ENCODE peak calls at places on chromosomes 13 and 19, in four cellular contexts. X, A, L and B are unnamed samples.
A peak's percentile ranks its signal among the peaks of the same experiment; 100 is the strongest.

GRCh38 chr19:45779231-45780145 is 2.8 kb downstream of the DMPK start:
- DNase-seq in X (peak; percentile 91), L (peak; percentile 100), A (peak; percentile 89), B (peak; percentile 96)

GRCh38 chr19:15294591-15294990 is 37.7 kb downstream of the BRD4 start:
- DNase-seq in X (no peak), L (no peak), A (no peak), B (no peak)

GRCh38 chr19:34244611-34245299 is 9.6 kb upstream of the GARRE1 start:
- DNase-seq in L (no peak), A (no peak), X (no peak), B (no peak)

GRCh38 chr19:48858984-48859710 is 9.3 kb downstream of the PLEKHA4 start:
- DNase-seq in X (no peak), L (peak; percentile 68), A (no peak), B (peak; percentile 90)

GRCh38 chr13:33318037-33318436 is 32.5 kb upstream of the STARD13 start:
- DNase-seq in X (no peak), L (no peak), A (no peak), B (no peak)

GRCh38 chr13:52067237-52067636 is 42.7 kb downstream of the UTP14C start:
- DNase-seq in L (no peak), X (no peak), A (no peak), B (peak; percentile 3)

GRCh38 chr19:13234518-13234917 is 84.3 kb downstream of the IER2 start:
- DNase-seq in X (no peak), A (peak; percentile 76), L (peak; percentile 87), B (peak; percentile 87)

GRCh38 chr13:20160346-20161274 is at the start of gene GJA3:
- DNase-seq in L (peak; percentile 85), A (no peak), X (no peak), B (peak; percentile 71)

GRCh38 chr19:45798995-45799517 is 6.4 kb upstream of the DMWD start:
- DNase-seq in X (peak; percentile 45), A (peak; percentile 86), L (peak; percentile 89), B (peak; percentile 69)

GRCh38 chr19:33404506-33404905 is 31.0 kb downstream of the CEBPG start:
- DNase-seq in A (no peak), X (no peak), L (no peak), B (no peak)

GRCh38 chr19:18029617-18030338 is 21.8 kb downstream of the ARRDC2 start:
- DNase-seq in L (no peak), A (no peak), X (no peak), B (peak; percentile 15)

GRCh38 chr19:11510444-11510843 is 4.8 kb upstream of the ZNF653 start:
- DNase-seq in X (no peak), A (no peak), L (no peak), B (no peak)

GRCh38 chr19:54129617-54129996 is 8.0 kb upstream of the CNOT3 start:
- DNase-seq in L (no peak), X (no peak), A (no peak), B (no peak)

GRCh38 chr19:42132030-42132628 is at the start of gene POU2F2:
- DNase-seq in A (no peak), X (no peak), L (peak; percentile 71), B (peak; percentile 95)

GRCh38 chr19:15195987-15196682 is 4.7 kb downstream of the NOTCH3 start:
- DNase-seq in A (peak; percentile 79), L (peak; percentile 98), X (no peak), B (peak; percentile 28)

DNA sequence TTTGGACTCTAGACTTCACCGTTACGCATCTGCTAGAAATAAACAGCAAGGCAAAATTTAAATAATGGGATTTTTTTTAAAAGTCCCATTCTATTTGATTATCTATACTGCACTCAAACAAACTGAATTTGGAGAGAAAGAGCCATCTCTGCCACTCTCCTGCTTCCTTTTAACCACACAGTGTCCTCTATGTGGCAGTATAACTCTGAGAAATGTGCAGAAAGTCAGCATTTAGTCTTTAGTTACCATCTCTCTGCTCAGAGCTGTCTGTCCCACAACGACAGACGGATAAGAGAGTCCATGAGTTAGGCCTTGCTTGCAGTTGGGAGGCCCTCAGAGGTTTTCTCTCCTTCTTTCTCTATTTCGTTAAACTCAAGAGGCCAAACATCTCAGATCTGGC is 21.2 kb downstream of the CCNA1 start:
- DNase-seq in L (no peak), A (no peak), X (no peak), B (no peak)
- TF ChIP-seq CTCF in L (peak; percentile 71), A (no peak), X (no peak), B (peak; percentile 7)

GRCh38 chr19:38374332-38375097 is at the start of gene PSMD8:
- DNase-seq in L (peak; percentile 99), X (peak; percentile 92), A (peak; percentile 100), B (peak; percentile 100)
- TF ChIP-seq CTCF in L (peak; percentile 37), X (no peak), A (peak; percentile 25), B (no peak)

DNA sequence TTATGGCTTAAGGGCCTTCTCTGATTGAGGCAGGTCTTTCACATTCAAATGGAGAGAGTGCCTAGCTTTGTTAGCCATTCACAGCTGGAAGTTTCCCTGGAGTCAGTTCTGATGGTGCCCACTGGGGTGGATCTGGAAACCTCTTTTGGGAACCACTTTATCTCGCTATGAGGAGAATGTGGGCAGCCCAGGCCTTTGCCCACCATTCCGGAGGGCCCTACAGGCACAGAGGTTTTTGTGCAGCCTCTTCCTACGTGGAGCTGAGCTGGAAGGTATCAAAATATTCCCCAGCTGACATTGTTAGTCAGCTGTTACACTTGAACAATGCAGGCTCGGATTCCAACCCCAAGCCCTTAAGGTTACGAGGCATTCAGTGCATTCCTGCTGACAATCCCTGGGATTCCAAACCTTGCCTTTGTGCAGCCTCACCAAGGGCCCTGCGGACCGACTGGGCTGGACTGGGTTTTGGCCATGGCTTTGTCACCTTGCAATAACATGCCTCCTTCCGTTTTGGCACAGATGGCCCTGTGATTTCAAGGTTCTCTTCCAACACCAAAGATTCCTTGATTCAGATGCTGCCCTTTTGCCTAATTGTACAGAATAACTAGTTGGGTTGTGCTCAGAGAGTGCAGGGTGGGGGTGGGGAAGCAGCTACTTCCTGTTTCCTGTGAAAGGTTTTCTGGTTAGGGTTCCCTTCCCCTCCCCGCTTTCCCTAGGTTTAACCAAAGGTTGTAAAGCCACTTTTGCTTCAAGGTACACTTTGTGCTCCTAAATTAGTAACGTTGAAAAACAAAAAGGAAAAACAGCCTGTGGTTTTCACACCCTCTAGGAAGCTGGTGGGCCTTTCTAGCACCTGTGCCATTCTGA is 27.1 kb downstream of the SAE1 start:
- DNase-seq in L (peak; percentile 91), X (no peak), A (peak; percentile 73), B (peak; percentile 60)
- TF ChIP-seq CTCF in L (peak; percentile 65), X (no peak), A (no peak), B (no peak)

DNA sequence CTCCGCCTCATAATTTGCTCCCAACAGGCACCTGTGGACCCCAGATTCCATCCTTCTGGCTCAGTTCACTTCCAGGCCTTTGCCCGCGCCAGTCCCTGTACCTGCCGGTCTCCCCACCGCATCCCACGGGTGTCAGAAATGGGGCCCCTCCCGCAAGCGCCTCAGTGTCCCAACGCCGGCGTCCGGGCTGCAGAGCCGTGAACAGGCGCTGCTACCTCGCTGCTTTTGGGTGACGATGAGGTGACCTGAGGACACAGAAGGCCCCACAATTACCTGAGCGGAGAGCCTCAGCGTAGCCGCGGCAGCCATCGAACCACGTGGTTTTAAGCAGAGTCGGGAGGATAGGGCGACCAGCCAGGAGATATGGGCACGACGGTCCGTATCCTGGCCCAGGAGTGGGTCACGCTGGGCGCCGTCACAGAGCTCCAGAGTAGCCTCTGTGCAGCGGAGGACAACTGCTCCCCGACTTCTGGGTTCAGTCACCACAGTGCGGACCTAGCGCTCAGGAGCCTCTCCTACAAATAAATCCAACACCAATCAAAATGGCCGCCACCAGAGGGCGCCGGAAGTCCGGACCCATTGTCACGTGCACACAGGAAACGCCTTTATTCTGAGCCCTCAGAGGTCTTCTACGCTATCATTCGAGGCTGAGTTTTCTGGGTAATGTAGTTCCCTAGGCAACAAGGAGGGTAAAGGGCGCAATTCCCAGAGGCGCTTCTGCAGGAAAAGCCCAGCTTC is at the start of gene ZNF814:
- DNase-seq in L (peak; percentile 97), X (peak; percentile 67), A (peak; percentile 84), B (peak; percentile 96)
- TF ChIP-seq CTCF in L (peak; percentile 68), X (no peak), A (peak; percentile 9), B (peak; percentile 42)

DNA sequence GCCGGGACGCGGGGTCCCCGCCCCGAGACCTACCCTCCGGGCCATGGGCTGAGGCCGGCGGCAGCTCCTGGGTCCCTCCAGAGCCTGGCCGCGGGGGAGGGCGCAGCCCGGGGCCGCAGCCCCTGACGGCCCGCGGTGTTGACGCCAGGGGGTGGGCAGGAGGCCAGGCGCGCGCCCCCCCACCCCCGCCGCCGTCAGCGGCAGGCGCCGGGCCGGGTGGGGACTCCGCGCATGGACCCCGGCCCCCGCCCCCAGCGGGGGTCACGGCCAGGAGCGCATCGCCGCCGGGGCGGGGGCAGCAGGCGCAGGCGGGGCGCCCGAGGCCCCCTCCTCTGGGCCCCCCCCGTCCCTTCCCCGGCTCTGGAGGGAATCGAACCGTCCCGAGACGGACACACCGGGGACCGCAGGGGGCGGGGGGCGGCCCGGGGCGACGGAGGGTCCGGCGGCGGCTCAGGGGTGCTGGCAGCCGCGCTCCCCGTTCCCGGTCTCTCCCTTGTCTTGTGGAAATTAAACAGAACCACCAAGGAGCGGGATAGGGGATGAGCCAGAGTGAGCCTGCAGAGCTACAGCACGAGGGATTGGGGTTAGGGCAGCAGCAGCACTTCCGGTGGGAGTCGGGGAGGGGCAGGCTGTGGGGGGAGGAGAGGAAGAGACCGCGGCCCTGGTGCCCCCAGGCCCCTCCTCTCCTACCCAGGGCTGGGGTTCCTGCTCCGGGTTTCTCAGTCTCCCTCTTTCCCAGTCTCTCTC is at the start of gene MEIS3:
- DNase-seq in A (no peak), X (no peak), L (peak; percentile 81), B (no peak)
- TF ChIP-seq CTCF in A (no peak), X (no peak), L (no peak), B (no peak)

DNA sequence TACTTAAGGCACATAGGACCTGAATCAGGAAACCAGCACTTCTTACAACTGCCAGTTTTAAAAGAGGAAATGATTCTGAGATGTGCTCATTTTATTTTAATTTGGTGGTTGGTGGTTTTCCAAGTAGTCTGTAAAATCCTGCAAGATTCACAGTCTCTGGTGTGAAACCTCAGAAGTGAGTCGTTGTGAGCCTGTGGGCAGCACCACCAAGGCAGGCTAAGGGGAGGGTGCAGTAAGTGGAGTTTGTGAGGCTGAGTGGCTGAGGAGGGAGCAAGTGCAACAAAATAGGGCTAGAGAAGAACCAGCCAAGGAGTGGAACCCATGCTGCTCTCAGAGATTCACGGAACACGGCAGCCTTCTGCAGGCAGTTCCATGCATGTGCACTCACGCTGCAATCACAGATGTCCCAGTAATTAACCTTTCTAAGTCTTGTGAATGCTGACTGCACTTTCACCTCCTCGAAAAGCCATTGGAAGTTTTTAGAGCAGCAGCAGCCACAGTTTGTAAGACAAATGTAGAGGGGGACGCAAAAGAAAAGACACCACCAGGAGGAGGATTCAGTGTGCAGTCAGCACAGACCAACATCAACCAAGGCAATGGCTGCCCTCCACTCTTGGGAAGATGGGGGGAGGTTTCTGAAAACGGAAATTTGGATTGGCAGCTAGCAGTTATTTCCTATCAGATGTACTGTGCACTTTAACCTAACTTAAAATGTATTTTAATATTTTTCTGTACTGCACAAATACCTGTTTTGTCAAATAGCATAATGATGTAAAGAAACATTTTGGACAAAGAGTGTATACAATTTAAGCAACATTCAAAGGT is 44.9 kb downstream of the ESD start:
- DNase-seq in A (no peak), L (no peak), X (no peak), B (peak; percentile 81)
- TF ChIP-seq CTCF in A (no peak), L (peak; percentile 14), X (no peak), B (peak; percentile 33)

GRCh38 chr13:113560645-113561416 is 23.7 kb upstream of the TFDP1 start:
- DNase-seq in L (peak; percentile 43), A (peak; percentile 57), X (no peak), B (no peak)

GRCh38 chr13:113559901-113560644 is 24.5 kb upstream of the TFDP1 start:
- DNase-seq in A (peak; percentile 56), X (no peak), L (peak; percentile 18), B (no peak)

GRCh38 chr13:113562866-113563265 is 21.7 kb upstream of the TFDP1 start:
- DNase-seq in A (no peak), X (no peak), L (peak; percentile 25), B (no peak)

GRCh38 chr13:113561417-113562084 is 23.0 kb upstream of the TFDP1 start:
- DNase-seq in L (peak; percentile 47), A (peak; percentile 58), X (no peak), B (no peak)

GRCh38 chr13:113562085-113562749 is 22.3 kb upstream of the TFDP1 start:
- DNase-seq in A (peak; percentile 64), X (no peak), L (peak; percentile 93), B (peak; percentile 80)
- TF ChIP-seq CTCF in A (peak; percentile 68), X (no peak), L (peak; percentile 83), B (peak; percentile 73)